ENCODE peak calls at places on chromosomes 12 and 14, in ten cellular contexts. M is epithelial cell of esophagus, Q is MM.1S, R is HL-60, U is colonic mucosa, P is AG10803, H is transverse colon, S is spleen, V is upper lobe of right lung, J is GM06990. A is an unnamed sample.

GRCh38 chr12:4745249-4745648 is 25.0 kb downstream of the GALNT8 start:
- DNase-seq in S (no peak), H (no peak), J (no peak), V (no peak), R (no peak), Q (no peak), U (no peak), P (no peak), M (no peak), A (no peak)

GRCh38 chr14:44589180-44589579 is 82.1 kb upstream of the FSCB start:
- DNase-seq in P (no peak), S (no peak), U (no peak), J (no peak), H (no peak), M (peak), R (no peak), Q (no peak), V (no peak), A (no peak)

GRCh38 chr14:76762617-76763361 is 1.5 kb downstream of the VASH1 start:
- DNase-seq in U (peak), H (no peak), J (no peak), V (no peak), P (no peak), S (peak), M (no peak), R (no peak), Q (no peak), A (no peak)

GRCh38 chr12:116067892-116068291 is 209.6 kb downstream of the MED13L start:
- DNase-seq in R (no peak), Q (no peak), P (no peak), V (no peak), J (no peak), H (no peak), S (no peak), M (no peak), U (no peak), A (no peak)

GRCh38 chr12:62192486-62193250 is 67.5 kb upstream of the USP15 start:
- DNase-seq in S (peak), U (peak), H (peak), R (peak), P (peak), J (peak), V (peak), M (peak), Q (peak), A (peak)

GRCh38 chr12:98373019-98373554 is 142.3 kb upstream of the TMPO start:
- DNase-seq in S (no peak), U (no peak), P (peak), M (peak), Q (peak), H (no peak), V (no peak), J (no peak), R (peak), A (no peak)

GRCh38 chr14:55628426-55628825 is 48.4 kb downstream of the KTN1 start:
- DNase-seq in M (peak), H (no peak), Q (peak), J (no peak), R (no peak), V (no peak), U (no peak), P (no peak), S (no peak), A (no peak)

GRCh38 chr12:115983226-115983798 is 294.2 kb downstream of the MED13L start:
- DNase-seq in V (no peak), R (peak), J (no peak), P (no peak), U (no peak), Q (no peak), M (peak), S (no peak), H (no peak), A (no peak)

GRCh38 chr14:39419272-39419671 is 13.0 kb downstream of the FBXO33 start:
- DNase-seq in J (no peak), S (no peak), P (peak), R (no peak), V (no peak), Q (no peak), H (no peak), U (no peak), M (no peak), A (no peak)

GRCh38 chr12:3252416-3252815 is 175.2 kb downstream of the TSPAN9 start:
- DNase-seq in Q (no peak), H (peak), S (no peak), R (no peak), U (peak), M (no peak), J (no peak), P (peak), V (no peak), A (no peak)

GRCh38 chr14:71070169-71070568 is 162.9 kb downstream of the PCNX1 start:
- DNase-seq in R (no peak), M (peak), Q (no peak), U (no peak), P (no peak), S (no peak), H (no peak), V (no peak), J (no peak), A (no peak)

GRCh38 chr14:98949031-98949430 is 323.0 kb downstream of the BCL11B start:
- DNase-seq in Q (no peak), M (no peak), S (no peak), R (no peak), U (no peak), P (no peak), J (no peak), V (no peak), H (no peak), A (no peak)

GRCh38 chr12:64826234-64826633 is 1.8 kb downstream of the TBC1D30 start:
- DNase-seq in R (peak), M (peak), S (no peak), U (peak), V (peak), P (peak), J (peak), Q (no peak), H (peak), A (peak)

GRCh38 chr12:64824130-64824499 is 332 bp upstream of the TBC1D30 start:
- DNase-seq in J (no peak), H (no peak), U (no peak), Q (no peak), R (no peak), P (no peak), S (no peak), M (no peak), V (no peak), A (no peak)

GRCh38 chr12:64821116-64821630 is 3.3 kb upstream of the TBC1D30 start:
- DNase-seq in J (no peak), U (no peak), V (no peak), P (no peak), R (no peak), S (no peak), Q (no peak), H (no peak), M (no peak), A (no peak)

GRCh38 chr12:64825143-64826011 is 930 bp downstream of the TBC1D30 start:
- DNase-seq in R (no peak), Q (peak), H (no peak), S (no peak), J (peak), M (no peak), V (peak), P (no peak), U (no peak), A (no peak)

GRCh38 chr12:64824500-64825142 is at the start of gene TBC1D30:
- DNase-seq in S (no peak), V (peak), J (peak), P (peak), Q (peak), U (no peak), R (no peak), M (no peak), H (no peak), A (peak)
- H3K4me3 ChIP-seq in S (peak), V (peak), J (peak), P (peak), Q (peak), U (peak), R (peak), M (no peak), H (peak), A (peak)

GRCh38 chr14:87041290-87042020 is 951.5 kb downstream of the GALC start:
- DNase-seq in J (no peak), U (no peak), S (no peak), R (no peak), Q (no peak), H (no peak), V (no peak), M (peak), P (no peak), A (no peak)
- TF ChIP-seq CTCF in J (no peak), U (no peak), S (no peak), R (no peak), Q (no peak), H (no peak), V (no peak), M (no peak), P (no peak), A (no peak)

DNA sequence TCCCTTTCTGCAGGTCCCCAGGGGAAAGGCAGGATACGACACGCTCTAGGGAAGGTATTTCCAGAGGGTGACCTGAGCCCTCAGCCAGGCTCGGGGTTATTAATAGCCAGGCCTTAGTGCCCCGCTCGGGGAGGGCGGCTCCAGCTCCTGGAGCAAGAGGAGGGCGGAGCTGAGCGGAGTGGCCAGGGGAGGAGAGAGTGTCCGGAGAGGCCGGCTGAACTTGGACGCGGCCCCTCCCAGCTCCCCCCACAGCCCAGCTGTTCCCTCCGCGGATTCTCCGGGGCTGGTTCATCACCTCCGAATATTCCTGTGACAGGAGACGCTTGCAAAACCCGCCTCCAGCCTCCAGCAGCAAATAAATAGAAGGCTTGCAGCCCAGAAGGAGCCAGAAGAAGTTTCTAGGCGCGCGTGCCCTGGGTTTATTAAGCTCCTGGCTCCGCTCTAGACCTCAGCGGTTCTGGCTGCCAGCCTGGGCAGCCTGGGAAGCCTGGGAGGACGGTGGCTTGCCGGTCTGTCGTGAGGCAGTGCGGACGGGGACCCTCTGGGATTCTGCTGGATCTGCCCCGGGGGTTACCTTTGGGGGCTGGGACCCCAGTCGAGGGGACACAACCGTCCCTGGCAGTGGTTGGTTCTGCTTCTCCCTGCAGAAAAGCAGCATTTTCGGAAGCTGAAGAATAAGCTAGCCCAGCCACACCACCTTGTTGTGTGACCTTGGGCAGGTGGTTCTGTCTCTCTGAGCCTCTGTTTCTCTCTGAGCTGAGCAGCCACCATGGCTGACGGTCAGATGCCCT is at the start of gene HSPB8:
- DNase-seq in U (peak), V (peak), H (peak), M (peak), Q (no peak), R (no peak), P (peak), S (peak), J (no peak), A (no peak)
- H3K4me3 ChIP-seq in U (peak), V (peak), H (peak), M (peak), Q (no peak), R (no peak), P (peak), S (peak), J (no peak), A (no peak)

GRCh38 chr14:52146504-52146903 is 77.6 kb upstream of the NID2 start:
- DNase-seq in P (no peak), M (no peak), U (no peak), V (no peak), H (no peak), S (no peak), Q (no peak), J (no peak), R (no peak), A (no peak)
- TF ChIP-seq CTCF in P (peak), M (no peak), U (no peak), V (no peak), H (no peak), S (peak), Q (no peak), J (no peak), R (no peak), A (no peak)